ENCODE peak calls at places on chromosomes 4 and X, in five cellular contexts. Y, Q, C, O and V are unnamed samples. For H3K27me3 and H3K4me1, the result is how much of the 10 kb centered on the place peaks cover.

GRCh38 chrX:40734956-40735317 is 405 bp downstream of the MED14 start:
- DNase-seq in Q (no peak), O (peak), Y (peak), C (no peak), V (peak)

GRCh38 chr4:134422776-134423175 is 221.2 kb upstream of the PABPC4L start:
- DNase-seq in C (no peak), Y (no peak), Q (no peak), O (no peak), V (no peak)

GRCh38 chrX:134382821-134383220 is 77.1 kb upstream of the HPRT1 start:
- DNase-seq in Y (no peak), Q (no peak), O (no peak), C (no peak), V (no peak)

GRCh38 chr4:130760246-130760645 is 1664.3 kb downstream of the C4orf33 start:
- DNase-seq in O (no peak), Y (no peak), Q (no peak), C (no peak), V (no peak)

GRCh38 chr4:184680698-184681097 is 31.2 kb downstream of the PRIMPOL start:
- DNase-seq in C (no peak), O (peak), Y (no peak), Q (no peak), V (no peak)

GRCh38 chr4:18020671-18021469 is 685 bp downstream of the LCORL start:
- DNase-seq in C (peak), Y (peak), Q (peak), O (peak), V (peak)

GRCh38 chrX:42803320-42803719 is 25.4 kb upstream of the PPP1R2C start:
- DNase-seq in Y (no peak), C (no peak), Q (no peak), O (no peak), V (no peak)

GRCh38 chrX:15738686-15739016 is 581 bp downstream of the CA5B start:
- DNase-seq in Q (no peak), O (no peak), C (peak), Y (no peak), V (no peak)

GRCh38 chrX:80817002-80817401 is 7.3 kb upstream of the BRWD3 start:
- DNase-seq in O (no peak), Q (no peak), Y (no peak), C (no peak), V (no peak)

GRCh38 chrX:11103751-11104150 is 7.4 kb upstream of the HCCS start:
- DNase-seq in Q (no peak), C (no peak), O (no peak), Y (no peak), V (no peak)

GRCh38 chrX:11099465-11099864 is 11.7 kb upstream of the HCCS start:
- DNase-seq in O (no peak), Q (no peak), Y (no peak), C (no peak), V (no peak)

GRCh38 chrX:11097920-11098319 is 13.2 kb upstream of the HCCS start:
- DNase-seq in C (no peak), Q (no peak), O (no peak), Y (no peak), V (no peak)

GRCh38 chrX:11103006-11103405 is 8.1 kb upstream of the HCCS start:
- DNase-seq in C (no peak), Q (no peak), Y (no peak), O (no peak), V (no peak)

GRCh38 chrX:11100281-11101035 is 10.7 kb upstream of the HCCS start:
- DNase-seq in O (peak), Y (peak), Q (no peak), C (no peak), V (peak)
- H3K27me3 ChIP-seq in O (under half), Y (under half), Q (under half), C (under half), V (under half)

GRCh38 chr4:74504212-74504611 is 59.3 kb downstream of the AREG start:
- DNase-seq in O (no peak), Q (no peak), C (no peak), Y (no peak), V (no peak)
- H3K4me1 ChIP-seq in O (under half), Q (under half), C (under half), Y (under half), V (under half)

GRCh38 chrX:2500091-2500680 is 590 bp downstream of the DHRSX start:
- DNase-seq in C (peak), Q (no peak), Y (peak), O (peak), V (peak)

GRCh38 chrX:2502668-2503519 is 2.1 kb upstream of the DHRSX start:
- DNase-seq in O (peak), Y (no peak), C (no peak), Q (no peak), V (no peak)

GRCh38 chrX:2502120-2502667 is 1.4 kb upstream of the DHRSX start:
- DNase-seq in Q (no peak), C (no peak), Y (no peak), O (no peak), V (peak)

GRCh38 chrX:2500681-2501151 is at the start of the genes DHRSX and ZBED1:
- DNase-seq in Q (no peak), C (peak), O (peak), Y (no peak), V (peak)

GRCh38 chrX:2501246-2502102 is 698 bp upstream of the DHRSX start:
- DNase-seq in Q (no peak), Y (no peak), O (no peak), C (no peak), V (peak)
- H3K4me3 ChIP-seq in Q (peak), Y (peak), O (no peak), C (no peak), V (no peak)

DNA sequence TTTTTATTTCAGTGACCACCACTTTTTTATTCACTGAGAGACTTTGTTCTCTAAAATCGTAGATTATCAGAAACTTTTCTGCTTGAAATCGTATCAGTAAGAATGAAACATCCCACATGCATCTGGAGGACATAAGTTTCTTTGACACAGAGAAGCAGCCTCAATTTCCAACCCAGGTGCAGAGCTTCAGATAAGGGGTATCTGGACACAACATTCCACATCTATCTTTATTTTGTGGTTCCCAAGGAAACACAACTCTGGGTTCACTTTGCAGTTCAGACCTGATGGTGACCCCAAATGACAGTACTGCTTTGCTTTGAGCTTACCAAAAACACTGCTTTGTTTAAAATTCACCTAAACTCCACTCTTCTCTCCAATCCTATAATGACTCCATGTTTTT is 1.3 kb upstream of the CLCN5 start:
- DNase-seq in C (no peak), Y (no peak), O (no peak), Q (no peak), V (no peak)
- H3K27me3 ChIP-seq in C (under half), Y (under half), O (under half), Q (under half), V (under half)

GRCh38 chr4:15742083-15742582 is 36.0 kb upstream of the CD38 start:
- DNase-seq in O (no peak), Y (no peak), Q (no peak), C (no peak), V (no peak)

GRCh38 chr4:15742637-15743036 is 35.5 kb upstream of the CD38 start:
- DNase-seq in Y (no peak), O (no peak), Q (no peak), C (no peak), V (no peak)

GRCh38 chr4:15744016-15744415 is 34.1 kb upstream of the CD38 start:
- DNase-seq in C (no peak), O (no peak), Y (no peak), Q (no peak), V (no peak)

GRCh38 chr4:15738877-15739276 is 36.0 kb downstream of the BST1 start:
- DNase-seq in O (no peak), Q (no peak), C (no peak), Y (no peak), V (no peak)

GRCh38 chr4:15740764-15741404 is 37.2 kb upstream of the CD38 start:
- DNase-seq in C (no peak), Y (no peak), O (no peak), Q (no peak), V (no peak)
- H3K4me1 ChIP-seq in C (under half), Y (under half), O (under half), Q (under half), V (under half)